ENCODE peak calls at places on chromosomes 1 and 21, in four cellular contexts. One of them, this sample, is unnamed.

GRCh38 chr1:223515416-223515815 is 122.2 kb downstream of the CCDC185 start:
- DNase-seq in posterior cingulate gyrus: no peak
- DNase-seq in colonic mucosa: no peak
- DNase-seq in COR-L47: no peak
- DNase-seq in this sample: no peak

GRCh38 chr1:12184008-12184681 is 17.4 kb downstream of the TNFRSF1B start:
- DNase-seq in posterior cingulate gyrus: peak
- DNase-seq in colonic mucosa: peak
- DNase-seq in COR-L47: no peak
- DNase-seq in this sample: no peak

GRCh38 chr1:238027366-238027765 is 136.6 kb upstream of the ZP4 start:
- DNase-seq in posterior cingulate gyrus: no peak
- DNase-seq in colonic mucosa: no peak
- DNase-seq in COR-L47: no peak
- DNase-seq in this sample: no peak

GRCh38 chr1:162550925-162551324 is 10.6 kb upstream of the UAP1 start:
- DNase-seq in posterior cingulate gyrus: no peak
- DNase-seq in colonic mucosa: no peak
- DNase-seq in COR-L47: no peak
- DNase-seq in this sample: no peak

GRCh38 chr1:30920827-30921226 is 12.3 kb upstream of the SDC3 start:
- DNase-seq in posterior cingulate gyrus: no peak
- DNase-seq in colonic mucosa: no peak
- DNase-seq in COR-L47: no peak
- DNase-seq in this sample: no peak

GRCh38 chr1:110083453-110084225 is 13.2 kb upstream of the ALX3 start:
- DNase-seq in posterior cingulate gyrus: no peak
- DNase-seq in colonic mucosa: no peak
- DNase-seq in COR-L47: no peak
- DNase-seq in this sample: no peak

GRCh38 chr1:202671388-202671787 is 38.9 kb downstream of the SYT2 start:
- DNase-seq in posterior cingulate gyrus: no peak
- DNase-seq in colonic mucosa: peak
- DNase-seq in COR-L47: peak
- DNase-seq in this sample: no peak

GRCh38 chr1:161131721-161132409 is 602 bp downstream of the DEDD start:
- DNase-seq in posterior cingulate gyrus: no peak
- DNase-seq in colonic mucosa: peak
- DNase-seq in COR-L47: no peak
- DNase-seq in this sample: no peak

GRCh38 chr1:214233856-214234634 is 46.9 kb upstream of the SMYD2 start:
- DNase-seq in posterior cingulate gyrus: no peak
- DNase-seq in colonic mucosa: no peak
- DNase-seq in COR-L47: no peak
- DNase-seq in this sample: no peak

GRCh38 chr1:200873116-200873670 is 412 bp downstream of the GPR25 start:
- DNase-seq in posterior cingulate gyrus: no peak
- DNase-seq in colonic mucosa: no peak
- DNase-seq in COR-L47: no peak
- DNase-seq in this sample: peak

GRCh38 chr1:44817771-44818495 is 9.6 kb downstream of the BTBD19 start:
- DNase-seq in posterior cingulate gyrus: no peak
- DNase-seq in colonic mucosa: no peak
- DNase-seq in COR-L47: no peak
- DNase-seq in this sample: no peak

GRCh38 chr1:55375617-55376258 is 160.6 kb upstream of the USP24 start:
- DNase-seq in posterior cingulate gyrus: peak
- DNase-seq in colonic mucosa: peak
- DNase-seq in COR-L47: peak
- DNase-seq in this sample: peak

GRCh38 chr1:218778257-218778656 is 395.4 kb upstream of the LYPLAL1 start:
- DNase-seq in posterior cingulate gyrus: no peak
- DNase-seq in colonic mucosa: no peak
- DNase-seq in COR-L47: no peak
- DNase-seq in this sample: no peak

GRCh38 chr1:202630541-202630940 is 79.7 kb downstream of the SYT2 start:
- DNase-seq in posterior cingulate gyrus: no peak
- DNase-seq in colonic mucosa: no peak
- DNase-seq in COR-L47: no peak
- DNase-seq in this sample: no peak

GRCh38 chr1:31575373-31576140 is 758 bp upstream of the TINAGL1 start:
- DNase-seq in posterior cingulate gyrus: no peak
- DNase-seq in colonic mucosa: peak
- DNase-seq in COR-L47: no peak
- DNase-seq in this sample: peak

GRCh38 chr1:100573960-100574359 is 36.0 kb downstream of the GPR88 start:
- DNase-seq in posterior cingulate gyrus: no peak
- DNase-seq in colonic mucosa: no peak
- DNase-seq in COR-L47: no peak
- DNase-seq in this sample: no peak

GRCh38 chr1:31707711-31708110 is 3.9 kb upstream of the COL16A1 start:
- DNase-seq in posterior cingulate gyrus: no peak
- DNase-seq in colonic mucosa: no peak
- DNase-seq in COR-L47: no peak
- DNase-seq in this sample: peak

GRCh38 chr21:43337901-43338655 is 88.9 kb downstream of the SIK1 start:
- DNase-seq in posterior cingulate gyrus: no peak
- DNase-seq in colonic mucosa: no peak
- DNase-seq in COR-L47: no peak
- DNase-seq in this sample: no peak

GRCh38 chr1:164683235-164683634 is 124.3 kb downstream of the PBX1 start:
- DNase-seq in posterior cingulate gyrus: no peak
- DNase-seq in colonic mucosa: no peak
- DNase-seq in COR-L47: no peak
- DNase-seq in this sample: no peak

GRCh38 chr1:208221291-208221622 is 22.9 kb downstream of the PLXNA2 start:
- DNase-seq in posterior cingulate gyrus: no peak
- DNase-seq in colonic mucosa: no peak
- DNase-seq in COR-L47: no peak
- DNase-seq in this sample: no peak

GRCh38 chr21:29660047-29660720 is 279.6 kb downstream of the GRIK1 start:
- DNase-seq in posterior cingulate gyrus: no peak
- DNase-seq in colonic mucosa: no peak
- DNase-seq in COR-L47: no peak
- DNase-seq in this sample: no peak

GRCh38 chr21:43640437-43640836 is 18.9 kb downstream of the HSF2BP start:
- DNase-seq in posterior cingulate gyrus: no peak
- DNase-seq in colonic mucosa: no peak
- DNase-seq in COR-L47: no peak
- DNase-seq in this sample: no peak

GRCh38 chr1:115225993-115226700 is 111.9 kb downstream of the NGF start:
- DNase-seq in posterior cingulate gyrus: no peak
- DNase-seq in colonic mucosa: no peak
- DNase-seq in COR-L47: no peak
- DNase-seq in this sample: no peak

GRCh38 chr1:76425843-76426145 is 351.2 kb downstream of the ST6GALNAC3 start:
- DNase-seq in posterior cingulate gyrus: no peak
- DNase-seq in colonic mucosa: no peak
- DNase-seq in COR-L47: no peak
- DNase-seq in this sample: no peak

GRCh38 chr1:90707363-90707710 is 9.8 kb downstream of the BARHL2 start:
- DNase-seq in posterior cingulate gyrus: no peak
- DNase-seq in colonic mucosa: no peak
- DNase-seq in COR-L47: no peak
- DNase-seq in this sample: peak

GRCh38 chr21:21000576-21001175 is 2.5 kb downstream of the NCAM2 start:
- DNase-seq in posterior cingulate gyrus: no peak
- DNase-seq in colonic mucosa: no peak
- DNase-seq in COR-L47: no peak
- DNase-seq in this sample: no peak

GRCh38 chr1:18568489-18568888 is 62.2 kb upstream of the PAX7 start:
- DNase-seq in posterior cingulate gyrus: no peak
- DNase-seq in colonic mucosa: no peak
- DNase-seq in COR-L47: no peak
- DNase-seq in this sample: no peak

GRCh38 chr1:220045356-220046051 is 801 bp downstream of the EPRS1 start:
- DNase-seq in posterior cingulate gyrus: no peak
- DNase-seq in colonic mucosa: peak
- DNase-seq in COR-L47: no peak
- DNase-seq in this sample: no peak

GRCh38 chr1:10278880-10279279 is 68.5 kb downstream of the KIF1B start:
- DNase-seq in posterior cingulate gyrus: no peak
- DNase-seq in colonic mucosa: no peak
- DNase-seq in COR-L47: no peak
- DNase-seq in this sample: no peak

GRCh38 chr1:196680107-196680506 is 28.3 kb downstream of the CFH start:
- DNase-seq in posterior cingulate gyrus: no peak
- DNase-seq in colonic mucosa: no peak
- DNase-seq in COR-L47: no peak
- DNase-seq in this sample: no peak

GRCh38 chr1:111690306-111690617 is 48.9 kb downstream of the INKA2 start:
- DNase-seq in posterior cingulate gyrus: peak
- DNase-seq in colonic mucosa: peak
- DNase-seq in COR-L47: peak
- DNase-seq in this sample: no peak

This sample was measured in endodermal cell.